ENCODE peak calls at places on chromosomes 1 and 21, in five cellular contexts. One of them, this sample, is unnamed.

GRCh38 chr1:89545264-89546038 is 20.8 kb downstream of the LRRC8B start:
- DNase-seq in uterus: no peak
- DNase-seq in suprapubic skin: no peak
- DNase-seq in mesendoderm: peak; percentile 13
- DNase-seq in SK-N-SH: no peak
- DNase-seq in this sample: no peak

GRCh38 chr1:243547906-243548305 is 292.1 kb downstream of the SDCCAG8 start:
- DNase-seq in uterus: no peak
- DNase-seq in suprapubic skin: no peak
- DNase-seq in SK-N-SH: no peak
- DNase-seq in mesendoderm: no peak
- DNase-seq in this sample: no peak

GRCh38 chr1:64183985-64184440 is 19.4 kb upstream of the UBE2U start:
- DNase-seq in mesendoderm: no peak
- DNase-seq in uterus: no peak
- DNase-seq in suprapubic skin: no peak
- DNase-seq in SK-N-SH: no peak
- DNase-seq in this sample: no peak

GRCh38 chr1:21963477-21964217 is 13.2 kb upstream of the CELA3B start:
- DNase-seq in uterus: peak; percentile 83
- DNase-seq in SK-N-SH: peak; percentile 81
- DNase-seq in suprapubic skin: peak; percentile 90
- DNase-seq in mesendoderm: peak; percentile 89
- DNase-seq in this sample: peak; percentile 76

GRCh38 chr21:17451364-17451869 is 61.4 kb upstream of the CXADR start:
- DNase-seq in uterus: no peak
- DNase-seq in SK-N-SH: no peak
- DNase-seq in mesendoderm: no peak
- DNase-seq in suprapubic skin: no peak
- DNase-seq in this sample: no peak

GRCh38 chr1:224559971-224560728 is 56.0 kb upstream of the CNIH3 start:
- DNase-seq in suprapubic skin: no peak
- DNase-seq in SK-N-SH: no peak
- DNase-seq in mesendoderm: no peak
- DNase-seq in uterus: no peak
- DNase-seq in this sample: no peak

GRCh38 chr1:177922209-177922608 is 47.6 kb downstream of the SEC16B start:
- DNase-seq in suprapubic skin: no peak
- DNase-seq in mesendoderm: no peak
- DNase-seq in SK-N-SH: no peak
- DNase-seq in uterus: no peak
- DNase-seq in this sample: no peak

GRCh38 chr1:64038965-64039926 is 164.2 kb upstream of the UBE2U start:
- DNase-seq in suprapubic skin: no peak
- DNase-seq in uterus: peak; percentile 37
- DNase-seq in mesendoderm: no peak
- DNase-seq in SK-N-SH: peak; percentile 61
- DNase-seq in this sample: peak; percentile 37

GRCh38 chr1:116375884-116376733 is 3.1 kb downstream of the ATP1A1 start:
- DNase-seq in mesendoderm: peak; percentile 85
- DNase-seq in SK-N-SH: no peak
- DNase-seq in suprapubic skin: peak; percentile 91
- DNase-seq in uterus: peak; percentile 71
- DNase-seq in this sample: peak; percentile 83

GRCh38 chr1:205907794-205908193 is 35.5 kb downstream of the SLC26A9 start:
- DNase-seq in SK-N-SH: peak; percentile 20
- DNase-seq in uterus: no peak
- DNase-seq in mesendoderm: peak; percentile 75
- DNase-seq in suprapubic skin: no peak
- DNase-seq in this sample: no peak

GRCh38 chr1:153571706-153572105 is 6.1 kb upstream of the S100A2 start:
- DNase-seq in uterus: no peak
- DNase-seq in SK-N-SH: no peak
- DNase-seq in mesendoderm: no peak
- DNase-seq in suprapubic skin: no peak
- DNase-seq in this sample: no peak

GRCh38 chr1:5754079-5754431 is 238.2 kb downstream of the NPHP4 start:
- DNase-seq in suprapubic skin: no peak
- DNase-seq in SK-N-SH: no peak
- DNase-seq in mesendoderm: no peak
- DNase-seq in uterus: no peak
- DNase-seq in this sample: no peak

GRCh38 chr1:20150969-20151368 is 11.8 kb downstream of the PLA2G2F start:
- DNase-seq in suprapubic skin: no peak
- DNase-seq in SK-N-SH: no peak
- DNase-seq in uterus: no peak
- DNase-seq in mesendoderm: no peak
- DNase-seq in this sample: no peak

GRCh38 chr1:160834945-160835565 is 27.6 kb downstream of the CD244 start:
- DNase-seq in mesendoderm: peak; percentile 39
- DNase-seq in uterus: no peak
- DNase-seq in SK-N-SH: peak; percentile 23
- DNase-seq in suprapubic skin: no peak
- DNase-seq in this sample: no peak

GRCh38 chr1:1124786-1125642 is 9.1 kb upstream of the C1orf159 start:
- DNase-seq in suprapubic skin: no peak
- DNase-seq in SK-N-SH: no peak
- DNase-seq in mesendoderm: no peak
- DNase-seq in uterus: no peak
- DNase-seq in this sample: no peak

GRCh38 chr1:52203935-52204625 is 62.2 kb downstream of the ZFYVE9 start:
- DNase-seq in SK-N-SH: no peak
- DNase-seq in uterus: no peak
- DNase-seq in suprapubic skin: no peak
- DNase-seq in mesendoderm: no peak
- DNase-seq in this sample: no peak

GRCh38 chr21:40200962-40201361 is 333.7 kb downstream of the PCP4 start:
- DNase-seq in uterus: no peak
- DNase-seq in SK-N-SH: no peak
- DNase-seq in suprapubic skin: no peak
- DNase-seq in mesendoderm: no peak
- DNase-seq in this sample: no peak

GRCh38 chr1:53060580-53060979 is 1.4 kb upstream of the PODN start:
- DNase-seq in mesendoderm: no peak
- DNase-seq in suprapubic skin: no peak
- DNase-seq in uterus: peak; percentile 69
- DNase-seq in SK-N-SH: no peak
- DNase-seq in this sample: no peak

GRCh38 chr21:38819051-38819718 is 13.5 kb downstream of the ETS2 start:
- DNase-seq in uterus: no peak
- DNase-seq in SK-N-SH: no peak
- DNase-seq in suprapubic skin: no peak
- DNase-seq in mesendoderm: no peak
- DNase-seq in this sample: no peak
- H3K4me3 ChIP-seq in uterus: no peak overlapping the region
- H3K4me3 ChIP-seq in SK-N-SH: no peak overlapping the region
- H3K4me3 ChIP-seq in suprapubic skin: no peak overlapping the region
- H3K4me3 ChIP-seq in mesendoderm: no peak overlapping the region
- H3K4me3 ChIP-seq in this sample: no peak overlapping the region

GRCh38 chr1:230103341-230104173 is 36.5 kb downstream of the GALNT2 start:
- DNase-seq in SK-N-SH: no peak
- DNase-seq in mesendoderm: no peak
- DNase-seq in suprapubic skin: no peak
- DNase-seq in uterus: no peak
- DNase-seq in this sample: no peak
- H3K4me1 ChIP-seq in SK-N-SH: peaks cover 52% of the 10 kb centered on the region
- H3K4me1 ChIP-seq in mesendoderm: peaks cover 1% of the 10 kb centered on the region
- H3K4me1 ChIP-seq in suprapubic skin: peaks cover 34% of the 10 kb centered on the region
- H3K4me1 ChIP-seq in uterus: peaks cover 9% of the 10 kb centered on the region
- H3K4me1 ChIP-seq in this sample: peaks cover 71% of the 10 kb centered on the region

DNA sequence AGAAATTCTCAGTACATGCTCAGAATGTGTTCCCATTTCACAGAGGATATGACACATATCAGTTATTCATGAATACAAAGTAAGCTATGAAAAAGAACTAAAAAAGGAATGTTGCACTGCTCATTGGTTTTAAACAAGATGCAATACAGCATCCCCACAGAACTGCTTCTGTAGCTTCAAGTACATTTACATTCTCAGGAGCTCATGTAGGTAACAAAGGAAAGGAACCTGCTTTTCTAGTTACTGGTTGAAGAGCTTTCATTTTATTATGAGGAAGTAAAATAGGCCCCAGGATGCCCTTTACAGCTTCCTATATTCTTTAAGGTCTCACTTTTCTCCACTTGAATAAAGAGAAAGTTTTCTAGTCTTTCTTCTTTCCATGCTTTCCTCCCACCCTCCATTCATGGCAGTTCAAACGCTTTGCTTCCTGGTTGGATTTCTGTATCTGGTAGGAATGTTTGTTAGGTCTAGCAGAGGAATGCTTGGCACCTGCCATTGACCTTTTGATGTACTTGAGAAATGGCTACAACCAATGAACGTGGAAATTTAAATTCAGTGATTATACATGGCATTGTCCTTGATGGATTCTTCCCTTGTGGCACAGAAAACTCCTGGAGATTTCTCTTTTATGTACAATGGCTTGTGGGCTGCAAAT is 27.1 kb upstream of the KCNK2 start:
- DNase-seq in SK-N-SH: no peak
- DNase-seq in mesendoderm: no peak
- DNase-seq in suprapubic skin: no peak
- DNase-seq in uterus: no peak
- DNase-seq in this sample: no peak
- H3K4me3 ChIP-seq in SK-N-SH: no peak overlapping the region
- H3K4me3 ChIP-seq in mesendoderm: no peak overlapping the region
- H3K4me3 ChIP-seq in suprapubic skin: no peak overlapping the region
- H3K4me3 ChIP-seq in uterus: no peak overlapping the region
- H3K4me3 ChIP-seq in this sample: no peak overlapping the region

GRCh38 chr1:207923561-207923960 is 12.6 kb upstream of the CD34 start:
- DNase-seq in SK-N-SH: no peak
- DNase-seq in uterus: no peak
- DNase-seq in suprapubic skin: no peak
- DNase-seq in mesendoderm: peak; percentile 13
- DNase-seq in this sample: no peak

GRCh38 chr1:207923121-207923520 is 12.2 kb upstream of the CD34 start:
- DNase-seq in SK-N-SH: no peak
- DNase-seq in uterus: no peak
- DNase-seq in suprapubic skin: no peak
- DNase-seq in mesendoderm: no peak
- DNase-seq in this sample: no peak

GRCh38 chr1:207922554-207922953 is 11.6 kb upstream of the CD34 start:
- DNase-seq in suprapubic skin: no peak
- DNase-seq in SK-N-SH: no peak
- DNase-seq in uterus: no peak
- DNase-seq in mesendoderm: no peak
- DNase-seq in this sample: peak; percentile 51

GRCh38 chr1:207926984-207927383 is 16.1 kb upstream of the CD34 start:
- DNase-seq in SK-N-SH: no peak
- DNase-seq in mesendoderm: no peak
- DNase-seq in suprapubic skin: no peak
- DNase-seq in uterus: no peak
- DNase-seq in this sample: no peak

DNA sequence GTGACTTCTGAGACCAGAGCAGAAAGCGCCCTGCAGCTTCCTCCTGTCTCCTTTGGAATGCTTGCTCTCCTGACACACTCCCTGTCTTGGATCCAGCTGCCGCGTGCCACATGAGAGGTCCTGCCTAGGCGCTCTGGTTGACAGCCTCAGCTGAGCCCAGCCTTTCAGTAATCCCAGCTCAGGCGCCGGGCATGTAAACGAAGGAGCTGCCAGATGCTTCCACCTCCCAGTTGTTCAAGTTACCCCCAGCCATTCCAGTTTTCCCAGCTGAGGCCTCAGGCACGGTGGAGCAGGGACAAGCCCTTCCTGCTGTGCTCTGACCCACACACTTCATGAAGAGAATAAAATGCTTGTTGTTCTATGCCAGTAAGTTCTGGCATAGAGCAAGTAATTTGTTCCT is 14.3 kb upstream of the CD34 start:
- DNase-seq in suprapubic skin: peak; percentile 88
- DNase-seq in uterus: no peak
- DNase-seq in SK-N-SH: no peak
- DNase-seq in mesendoderm: peak; percentile 71
- DNase-seq in this sample: peak; percentile 73
- H3K4me1 ChIP-seq in suprapubic skin: peaks cover 39% of the 10 kb centered on the region
- H3K4me1 ChIP-seq in uterus: no peaks in the 10 kb centered on the region
- H3K4me1 ChIP-seq in SK-N-SH: no peaks in the 10 kb centered on the region
- H3K4me1 ChIP-seq in mesendoderm: no peaks in the 10 kb centered on the region
- H3K4me1 ChIP-seq in this sample: peaks cover 30% of the 10 kb centered on the region

DNA sequence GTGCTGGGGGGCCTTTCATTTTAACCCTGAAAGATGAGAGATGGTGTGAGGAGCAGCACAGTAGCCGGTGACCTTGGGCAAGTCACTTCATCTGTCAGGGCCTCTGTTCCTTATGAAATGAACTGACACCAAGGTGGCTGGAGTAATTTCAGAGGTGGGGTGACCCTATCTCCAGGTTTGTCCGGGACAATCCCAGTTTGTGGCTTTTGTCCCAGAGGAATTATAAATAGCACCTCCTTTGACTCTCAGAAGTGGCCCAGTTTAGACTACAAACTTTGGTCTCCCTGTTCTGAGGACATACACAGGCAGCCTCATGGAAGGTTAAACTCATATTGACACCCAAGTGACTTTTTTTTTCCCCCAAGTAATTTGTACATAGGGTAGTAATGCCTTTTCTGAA is 14.6 kb downstream of the ACTN2 start:
- DNase-seq in uterus: no peak
- DNase-seq in SK-N-SH: no peak
- DNase-seq in suprapubic skin: no peak
- DNase-seq in mesendoderm: no peak
- DNase-seq in this sample: no peak
- H3K4me3 ChIP-seq in uterus: no peak overlapping the region
- H3K4me3 ChIP-seq in SK-N-SH: no peak overlapping the region
- H3K4me3 ChIP-seq in suprapubic skin: no peak overlapping the region
- H3K4me3 ChIP-seq in mesendoderm: no peak overlapping the region
- H3K4me3 ChIP-seq in this sample: peak overlapping the region; percentile 43

GRCh38 chr1:204871405-204872037 is 859 bp downstream of the NFASC start:
- DNase-seq in suprapubic skin: no peak
- DNase-seq in SK-N-SH: no peak
- DNase-seq in uterus: no peak
- DNase-seq in mesendoderm: no peak
- DNase-seq in this sample: no peak
- H3K4me1 ChIP-seq in suprapubic skin: no peaks in the 10 kb centered on the region
- H3K4me1 ChIP-seq in SK-N-SH: no peaks in the 10 kb centered on the region
- H3K4me1 ChIP-seq in uterus: no peaks in the 10 kb centered on the region
- H3K4me1 ChIP-seq in mesendoderm: peaks cover 6% of the 10 kb centered on the region
- H3K4me1 ChIP-seq in this sample: peaks cover 4% of the 10 kb centered on the region

This sample was measured in psoas muscle.